ENCODE peak calls at places on chromosome 5, in ten cellular contexts. One of them, this sample, is unnamed.

GRCh38 chr5:19790811-19791466 is 197.1 kb downstream of the CDH18 start:
- DNase-seq in HCT116: no peak
- DNase-seq in psoas muscle: no peak
- DNase-seq in adrenal gland: no peak
- DNase-seq in K562: no peak
- DNase-seq in PC-3: peak; percentile 37
- DNase-seq in astrocyte of the cerebellum: no peak
- DNase-seq in spleen: no peak
- DNase-seq in A549: no peak
- DNase-seq in mammary epithelial cell: peak; percentile 61
- DNase-seq in this sample: no peak

GRCh38 chr5:115514220-115514619 is 30.4 kb downstream of the FEM1C start:
- DNase-seq in psoas muscle: no peak
- DNase-seq in A549: no peak
- DNase-seq in HCT116: no peak
- DNase-seq in K562: no peak
- DNase-seq in adrenal gland: no peak
- DNase-seq in spleen: no peak
- DNase-seq in mammary epithelial cell: no peak
- DNase-seq in PC-3: no peak
- DNase-seq in astrocyte of the cerebellum: no peak
- DNase-seq in this sample: no peak

GRCh38 chr5:168165221-168165965 is 126.1 kb upstream of the WWC1 start:
- DNase-seq in HCT116: no peak
- DNase-seq in astrocyte of the cerebellum: peak; percentile 84
- DNase-seq in adrenal gland: no peak
- DNase-seq in PC-3: no peak
- DNase-seq in A549: no peak
- DNase-seq in K562: no peak
- DNase-seq in mammary epithelial cell: peak; percentile 11
- DNase-seq in spleen: no peak
- DNase-seq in psoas muscle: no peak
- DNase-seq in this sample: peak; percentile 37

GRCh38 chr5:104146652-104147051 is 584.1 kb upstream of the NUDT12 start:
- DNase-seq in spleen: no peak
- DNase-seq in psoas muscle: no peak
- DNase-seq in A549: no peak
- DNase-seq in K562: no peak
- DNase-seq in PC-3: no peak
- DNase-seq in adrenal gland: no peak
- DNase-seq in mammary epithelial cell: no peak
- DNase-seq in HCT116: no peak
- DNase-seq in astrocyte of the cerebellum: no peak
- DNase-seq in this sample: no peak

GRCh38 chr5:133944263-133945230 is 23.9 kb downstream of the C5orf15 start:
- DNase-seq in HCT116: peak; percentile 46
- DNase-seq in PC-3: peak; percentile 82
- DNase-seq in psoas muscle: no peak
- DNase-seq in mammary epithelial cell: peak; percentile 44
- DNase-seq in astrocyte of the cerebellum: no peak
- DNase-seq in spleen: no peak
- DNase-seq in K562: peak; percentile 79
- DNase-seq in A549: peak; percentile 64
- DNase-seq in adrenal gland: peak; percentile 89
- DNase-seq in this sample: peak; percentile 41

GRCh38 chr5:159104058-159104651 is 4.4 kb upstream of the EBF1 start:
- DNase-seq in psoas muscle: peak; percentile 59
- DNase-seq in adrenal gland: peak; percentile 61
- DNase-seq in astrocyte of the cerebellum: no peak
- DNase-seq in HCT116: no peak
- DNase-seq in K562: no peak
- DNase-seq in A549: peak; percentile 62
- DNase-seq in PC-3: peak; percentile 25
- DNase-seq in spleen: peak; percentile 76
- DNase-seq in mammary epithelial cell: no peak
- DNase-seq in this sample: no peak

GRCh38 chr5:142660196-142660595 is 25.7 kb downstream of the FGF1 start:
- DNase-seq in HCT116: no peak
- DNase-seq in spleen: no peak
- DNase-seq in adrenal gland: no peak
- DNase-seq in psoas muscle: no peak
- DNase-seq in mammary epithelial cell: no peak
- DNase-seq in PC-3: no peak
- DNase-seq in astrocyte of the cerebellum: no peak
- DNase-seq in K562: no peak
- DNase-seq in A549: no peak
- DNase-seq in this sample: no peak

GRCh38 chr5:101473483-101473882 is 570.4 kb upstream of the ST8SIA4 start:
- DNase-seq in spleen: no peak
- DNase-seq in A549: no peak
- DNase-seq in PC-3: no peak
- DNase-seq in astrocyte of the cerebellum: peak; percentile 13
- DNase-seq in mammary epithelial cell: peak; percentile 18
- DNase-seq in K562: no peak
- DNase-seq in psoas muscle: no peak
- DNase-seq in HCT116: no peak
- DNase-seq in adrenal gland: no peak
- DNase-seq in this sample: peak; percentile 28

GRCh38 chr5:174596429-174596828 is 128.0 kb upstream of the MSX2 start:
- DNase-seq in spleen: no peak
- DNase-seq in psoas muscle: no peak
- DNase-seq in HCT116: no peak
- DNase-seq in adrenal gland: no peak
- DNase-seq in A549: no peak
- DNase-seq in mammary epithelial cell: no peak
- DNase-seq in PC-3: no peak
- DNase-seq in astrocyte of the cerebellum: no peak
- DNase-seq in K562: no peak
- DNase-seq in this sample: no peak

GRCh38 chr5:129904102-129904666 is at the start of gene CHSY3:
- DNase-seq in psoas muscle: peak; percentile 92
- DNase-seq in mammary epithelial cell: peak; percentile 86
- DNase-seq in astrocyte of the cerebellum: peak; percentile 22
- DNase-seq in adrenal gland: peak; percentile 85
- DNase-seq in spleen: peak; percentile 85
- DNase-seq in A549: peak; percentile 75
- DNase-seq in K562: peak; percentile 14
- DNase-seq in PC-3: peak; percentile 54
- DNase-seq in HCT116: peak; percentile 46
- DNase-seq in this sample: peak; percentile 86

GRCh38 chr5:173454764-173455598 is 126.8 kb upstream of the STC2 start:
- DNase-seq in psoas muscle: peak; percentile 87
- DNase-seq in spleen: no peak
- DNase-seq in A549: peak; percentile 93
- DNase-seq in mammary epithelial cell: peak; percentile 91
- DNase-seq in HCT116: peak; percentile 95
- DNase-seq in adrenal gland: peak; percentile 62
- DNase-seq in PC-3: peak; percentile 99
- DNase-seq in astrocyte of the cerebellum: peak; percentile 94
- DNase-seq in K562: peak; percentile 60
- DNase-seq in this sample: peak; percentile 98

GRCh38 chr5:152811985-152812384 is 406.9 kb upstream of the NMUR2 start:
- DNase-seq in astrocyte of the cerebellum: no peak
- DNase-seq in A549: peak; percentile 60
- DNase-seq in psoas muscle: no peak
- DNase-seq in PC-3: no peak
- DNase-seq in HCT116: no peak
- DNase-seq in mammary epithelial cell: peak; percentile 35
- DNase-seq in spleen: no peak
- DNase-seq in K562: no peak
- DNase-seq in adrenal gland: no peak
- DNase-seq in this sample: no peak

GRCh38 chr5:140348104-140348503 is 1.7 kb upstream of the HBEGF start:
- DNase-seq in astrocyte of the cerebellum: no peak
- DNase-seq in HCT116: no peak
- DNase-seq in adrenal gland: no peak
- DNase-seq in PC-3: peak; percentile 53
- DNase-seq in A549: no peak
- DNase-seq in mammary epithelial cell: peak; percentile 99
- DNase-seq in spleen: no peak
- DNase-seq in psoas muscle: no peak
- DNase-seq in K562: no peak
- DNase-seq in this sample: no peak

GRCh38 chr5:34998058-34998789 is 49.5 kb downstream of the AGXT2 start:
- DNase-seq in HCT116: no peak
- DNase-seq in K562: no peak
- DNase-seq in psoas muscle: no peak
- DNase-seq in adrenal gland: no peak
- DNase-seq in mammary epithelial cell: peak; percentile 4
- DNase-seq in astrocyte of the cerebellum: peak; percentile 32
- DNase-seq in A549: peak; percentile 4
- DNase-seq in spleen: no peak
- DNase-seq in PC-3: peak; percentile 11
- DNase-seq in this sample: peak; percentile 45

GRCh38 chr5:14239951-14240350 is 96.8 kb downstream of the TRIO start:
- DNase-seq in HCT116: no peak
- DNase-seq in K562: no peak
- DNase-seq in spleen: no peak
- DNase-seq in A549: no peak
- DNase-seq in PC-3: no peak
- DNase-seq in psoas muscle: no peak
- DNase-seq in mammary epithelial cell: no peak
- DNase-seq in adrenal gland: no peak
- DNase-seq in astrocyte of the cerebellum: no peak
- DNase-seq in this sample: no peak

GRCh38 chr5:62538017-62538942 is 40.3 kb upstream of the LRRC70 start:
- DNase-seq in HCT116: no peak
- DNase-seq in adrenal gland: no peak
- DNase-seq in psoas muscle: no peak
- DNase-seq in PC-3: peak; percentile 72
- DNase-seq in K562: peak; percentile 13
- DNase-seq in mammary epithelial cell: peak; percentile 88
- DNase-seq in spleen: no peak
- DNase-seq in A549: peak; percentile 73
- DNase-seq in astrocyte of the cerebellum: peak; percentile 2
- DNase-seq in this sample: peak; percentile 64

DNA sequence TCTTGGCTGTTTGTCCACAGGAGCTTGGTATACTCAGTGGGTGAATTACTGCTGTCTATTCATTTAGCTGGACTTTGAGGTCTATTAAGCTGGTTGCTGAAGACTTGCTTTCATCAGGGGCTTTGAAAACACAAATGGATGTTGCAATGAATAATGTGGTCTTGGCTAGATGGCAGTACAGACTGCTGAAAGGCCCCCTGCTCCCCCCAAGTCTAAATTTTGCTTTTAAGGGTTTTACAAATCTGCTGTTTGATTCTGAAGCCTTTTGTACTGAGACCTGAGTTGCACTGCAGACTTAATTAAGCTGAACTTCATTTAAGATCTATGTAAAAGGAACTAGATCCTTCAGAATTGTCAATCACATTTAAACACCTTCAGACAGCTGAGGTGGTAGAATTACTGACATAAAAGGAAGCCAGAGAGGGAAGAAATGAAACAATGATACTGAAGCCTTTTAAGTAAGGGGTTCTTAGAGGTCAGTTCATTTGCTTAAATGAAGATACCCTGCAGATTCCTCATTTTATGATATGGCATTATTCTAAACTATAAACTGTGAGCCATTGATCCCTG is 37.3 kb downstream of the KCTD16 start:
- DNase-seq in adrenal gland: no peak
- DNase-seq in PC-3: no peak
- DNase-seq in spleen: no peak
- DNase-seq in A549: no peak
- DNase-seq in astrocyte of the cerebellum: no peak
- DNase-seq in mammary epithelial cell: no peak
- DNase-seq in HCT116: no peak
- DNase-seq in K562: no peak
- DNase-seq in psoas muscle: no peak
- DNase-seq in this sample: no peak
- TF ChIP-seq CTCF in adrenal gland: no peak
- TF ChIP-seq CTCF in PC-3: no peak
- TF ChIP-seq CTCF in spleen: no peak
- TF ChIP-seq CTCF in A549: no peak
- TF ChIP-seq CTCF in astrocyte of the cerebellum: no peak
- TF ChIP-seq CTCF in mammary epithelial cell: no peak
- TF ChIP-seq CTCF in HCT116: no peak
- TF ChIP-seq CTCF in K562: no peak
- TF ChIP-seq CTCF in psoas muscle: no peak
- TF ChIP-seq CTCF in this sample: no peak

DNA sequence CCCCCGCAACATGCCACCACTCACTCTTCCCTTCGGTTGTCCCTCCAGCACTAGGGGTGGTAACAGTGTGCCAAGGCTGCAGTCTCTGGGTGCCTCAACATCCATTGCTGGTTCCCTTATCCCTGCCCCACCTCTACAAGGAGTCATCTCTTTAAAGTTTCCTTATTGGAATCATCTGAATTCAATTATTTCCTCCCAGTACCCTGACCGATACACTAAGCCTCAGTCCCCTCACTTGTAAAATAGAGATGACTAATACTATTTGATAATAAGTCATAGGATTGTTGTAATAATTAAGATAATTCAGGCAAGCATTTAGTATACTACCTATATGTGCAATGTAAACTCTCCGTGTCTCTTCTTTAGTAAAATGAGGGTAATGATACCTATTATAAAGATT is 352.5 kb downstream of the ENC1 start:
- DNase-seq in PC-3: no peak
- DNase-seq in mammary epithelial cell: no peak
- DNase-seq in HCT116: no peak
- DNase-seq in astrocyte of the cerebellum: no peak
- DNase-seq in psoas muscle: no peak
- DNase-seq in K562: no peak
- DNase-seq in A549: no peak
- DNase-seq in adrenal gland: no peak
- DNase-seq in spleen: no peak
- DNase-seq in this sample: no peak
- H3K4me3 ChIP-seq in PC-3: no peak overlapping the region
- H3K4me3 ChIP-seq in mammary epithelial cell: no peak overlapping the region
- H3K4me3 ChIP-seq in HCT116: no peak overlapping the region
- H3K4me3 ChIP-seq in astrocyte of the cerebellum: no peak overlapping the region
- H3K4me3 ChIP-seq in psoas muscle: no peak overlapping the region
- H3K4me3 ChIP-seq in K562: no peak overlapping the region
- H3K4me3 ChIP-seq in A549: no peak overlapping the region
- H3K4me3 ChIP-seq in adrenal gland: no peak overlapping the region
- H3K4me3 ChIP-seq in spleen: no peak overlapping the region
- H3K4me3 ChIP-seq in this sample: no peak overlapping the region

GRCh38 chr5:97844797-97845196 is 661.8 kb upstream of the RIOK2 start:
- DNase-seq in HCT116: no peak
- DNase-seq in K562: no peak
- DNase-seq in mammary epithelial cell: no peak
- DNase-seq in spleen: no peak
- DNase-seq in psoas muscle: no peak
- DNase-seq in PC-3: no peak
- DNase-seq in astrocyte of the cerebellum: no peak
- DNase-seq in A549: no peak
- DNase-seq in adrenal gland: no peak
- DNase-seq in this sample: no peak
- TF ChIP-seq CTCF in HCT116: no peak
- TF ChIP-seq CTCF in K562: no peak
- TF ChIP-seq CTCF in mammary epithelial cell: no peak
- TF ChIP-seq CTCF in spleen: no peak
- TF ChIP-seq CTCF in psoas muscle: no peak
- TF ChIP-seq CTCF in PC-3: no peak
- TF ChIP-seq CTCF in astrocyte of the cerebellum: no peak
- TF ChIP-seq CTCF in A549: no peak
- TF ChIP-seq CTCF in adrenal gland: no peak
- TF ChIP-seq CTCF in this sample: no peak

DNA sequence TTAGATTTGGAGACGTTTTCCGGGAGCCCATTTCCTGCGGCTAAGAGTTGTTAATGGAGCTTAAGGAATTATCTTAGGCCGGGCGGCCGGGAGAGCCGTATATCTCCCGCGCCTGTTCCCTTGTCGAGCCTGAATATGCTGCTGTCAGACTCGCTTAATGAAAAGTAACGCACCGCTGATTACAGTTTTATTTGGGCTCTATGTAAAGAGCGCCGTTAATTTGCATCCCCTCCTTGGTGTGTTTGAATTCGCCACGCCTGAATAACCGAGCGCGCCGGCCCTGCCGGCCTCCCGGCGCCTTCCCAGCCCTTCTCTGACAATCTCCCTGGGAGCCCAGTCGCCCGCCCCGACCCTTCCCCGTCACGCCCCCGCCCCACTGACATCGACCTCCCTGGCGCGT is 7.9 kb downstream of the IRX4 start:
- DNase-seq in mammary epithelial cell: no peak
- DNase-seq in psoas muscle: no peak
- DNase-seq in K562: no peak
- DNase-seq in HCT116: no peak
- DNase-seq in astrocyte of the cerebellum: no peak
- DNase-seq in spleen: no peak
- DNase-seq in A549: no peak
- DNase-seq in adrenal gland: no peak
- DNase-seq in PC-3: no peak
- DNase-seq in this sample: no peak
- H3K4me3 ChIP-seq in mammary epithelial cell: no peak overlapping the region
- H3K4me3 ChIP-seq in psoas muscle: no peak overlapping the region
- H3K4me3 ChIP-seq in K562: no peak overlapping the region
- H3K4me3 ChIP-seq in HCT116: no peak overlapping the region
- H3K4me3 ChIP-seq in astrocyte of the cerebellum: no peak overlapping the region
- H3K4me3 ChIP-seq in spleen: no peak overlapping the region
- H3K4me3 ChIP-seq in A549: no peak overlapping the region
- H3K4me3 ChIP-seq in adrenal gland: no peak overlapping the region
- H3K4me3 ChIP-seq in PC-3: no peak overlapping the region
- H3K4me3 ChIP-seq in this sample: no peak overlapping the region